ENCODE peak calls at places on chromosomes 6 and 20, in nine cellular contexts. W is fibroblast of lung; J is NCI-H1105; L is renal cortical epithelial cell; D is AG08395; X is left ventricle myocardium superior; V is stimulated activated CD8-positive, alpha-beta memory T cell treated with anti-CD3 and anti-CD28 coated beads, Interleukin-15, amount 100 ng/mL, for 24 hours; R is fibroblast of the aortic adventitia; U is CD4-positive, CD25-positive, alpha-beta regulatory T cell. S is an unnamed sample.

GRCh38 chr6:130890531-130890950 is 63.3 kb downstream of the SMLR1 start:
- DNase-seq in W (peak), J (no peak), L (no peak), D (no peak), X (no peak), V (no peak), R (peak), U (no peak), S (no peak)

GRCh38 chr6:54910326-54910952 is 63.9 kb downstream of the FAM83B start:
- DNase-seq in W (peak), J (peak), L (no peak), D (no peak), X (no peak), V (no peak), R (no peak), U (no peak), S (peak)

GRCh38 chr6:170087946-170088348 is 202.9 kb downstream of the DLL1 start:
- DNase-seq in W (no peak), J (no peak), L (no peak), D (no peak), X (peak), V (peak), R (no peak), U (peak), S (no peak)

GRCh38 chr6:43491750-43492661 is 14.6 kb downstream of the TJAP1 start:
- DNase-seq in W (peak), J (no peak), L (peak), D (peak), X (peak), V (no peak), R (peak), U (no peak), S (no peak)

GRCh38 chr20:24963672-24964517 is 14.8 kb downstream of the CST7 start:
- DNase-seq in W (no peak), J (no peak), L (no peak), D (no peak), X (no peak), V (no peak), R (no peak), U (no peak), S (no peak)

GRCh38 chr6:106757722-106758467 is 128.5 kb downstream of the QRSL1 start:
- DNase-seq in W (no peak), J (no peak), L (no peak), D (no peak), X (no peak), V (no peak), R (no peak), U (no peak), S (no peak)

GRCh38 chr6:169975286-169975685 is 223.9 kb downstream of the ERMARD start:
- DNase-seq in W (no peak), J (no peak), L (no peak), D (no peak), X (no peak), V (no peak), R (no peak), U (no peak), S (no peak)

GRCh38 chr6:87029711-87030314 is 65.1 kb downstream of the CGA start:
- DNase-seq in W (peak), J (peak), L (peak), D (peak), X (no peak), V (no peak), R (peak), U (peak), S (peak)

GRCh38 chr6:139017227-139017626 is 11.3 kb upstream of the ABRACL start:
- DNase-seq in W (peak), J (peak), L (peak), D (no peak), X (no peak), V (no peak), R (no peak), U (no peak), S (no peak)

GRCh38 chr20:31708839-31709534 is 13.7 kb downstream of the BCL2L1 start:
- DNase-seq in W (no peak), J (peak), L (no peak), D (no peak), X (no peak), V (no peak), R (no peak), U (no peak), S (peak)

GRCh38 chr6:137339929-137340559 is 120.9 kb upstream of the IFNGR1 start:
- DNase-seq in W (peak), J (no peak), L (peak), D (peak), X (no peak), V (no peak), R (peak), U (no peak), S (no peak)

GRCh38 chr6:133630651-133631050 is 258.3 kb upstream of the TCF21 start:
- DNase-seq in W (peak), J (no peak), L (peak), D (peak), X (no peak), V (no peak), R (no peak), U (no peak), S (no peak)

GRCh38 chr6:4675086-4675485 is 101.1 kb upstream of the CDYL start:
- DNase-seq in W (no peak), J (no peak), L (no peak), D (no peak), X (no peak), V (no peak), R (no peak), U (no peak), S (no peak)

GRCh38 chr6:161393839-161394364 is 120.0 kb upstream of the AGPAT4 start:
- DNase-seq in W (peak), J (peak), L (peak), D (peak), X (no peak), V (no peak), R (peak), U (peak), S (peak)

GRCh38 chr6:73695619-73696421 is at the start of gene CD109:
- DNase-seq in W (peak), J (peak), L (peak), D (peak), X (peak), V (peak), R (peak), U (peak), S (peak)

GRCh38 chr6:2516059-2516458 is 234.7 kb downstream of the MYLK4 start:
- DNase-seq in W (no peak), J (no peak), L (no peak), D (no peak), X (no peak), V (no peak), R (no peak), U (no peak), S (no peak)

GRCh38 chr6:106390088-106390487 is 29.6 kb downstream of the CRYBG1 start:
- DNase-seq in W (no peak), J (no peak), L (peak), D (no peak), X (no peak), V (no peak), R (no peak), U (no peak), S (no peak)

GRCh38 chr20:46807998-46808397 is 86.6 kb upstream of the EYA2 start:
- DNase-seq in W (no peak), J (peak), L (no peak), D (no peak), X (no peak), V (no peak), R (no peak), U (no peak), S (no peak)

GRCh38 chr20:42483694-42484303 is 705.9 kb downstream of the PTPRT start:
- DNase-seq in W (no peak), J (peak), L (no peak), D (no peak), X (peak), V (no peak), R (no peak), U (no peak), S (no peak)

GRCh38 chr6:163248051-163248450 is 166.5 kb upstream of the QKI start:
- DNase-seq in W (no peak), J (no peak), L (no peak), D (no peak), X (no peak), V (no peak), R (no peak), U (no peak), S (no peak)

GRCh38 chr20:35320396-35321126 is 28.3 kb upstream of the FAM83C start:
- DNase-seq in W (peak), J (no peak), L (peak), D (peak), X (no peak), V (no peak), R (peak), U (no peak), S (no peak)

GRCh38 chr6:169774347-169774746 is 22.9 kb downstream of the ERMARD start:
- DNase-seq in W (no peak), J (no peak), L (no peak), D (no peak), X (no peak), V (no peak), R (no peak), U (no peak), S (peak)

GRCh38 chr6:7110092-7110792 is 2.5 kb downstream of the RREB1 start:
- DNase-seq in W (no peak), J (no peak), L (no peak), D (no peak), X (no peak), V (no peak), R (no peak), U (peak), S (no peak)

GRCh38 chr6:98343004-98343403 is 491.4 kb upstream of the POU3F2 start:
- DNase-seq in W (peak), J (peak), L (no peak), D (no peak), X (no peak), V (no peak), R (no peak), U (no peak), S (no peak)

GRCh38 chr6:108948252-108948651 is 100.0 kb downstream of the ARMC2 start:
- DNase-seq in W (no peak), J (no peak), L (peak), D (no peak), X (peak), V (no peak), R (no peak), U (no peak), S (no peak)

GRCh38 chr6:110538416-110539060 is 62.1 kb upstream of the SLC22A16 start:
- DNase-seq in W (no peak), J (no peak), L (no peak), D (no peak), X (no peak), V (no peak), R (peak), U (no peak), S (no peak)

GRCh38 chr20:9608639-9609440 is 94.5 kb downstream of the LAMP5 start:
- DNase-seq in W (no peak), J (no peak), L (no peak), D (no peak), X (no peak), V (no peak), R (no peak), U (no peak), S (no peak)

GRCh38 chr6:154277578-154278128 is 79.0 kb downstream of the IPCEF1 start:
- DNase-seq in W (no peak), J (no peak), L (no peak), D (no peak), X (no peak), V (no peak), R (no peak), U (no peak), S (no peak)

GRCh38 chr6:117399924-117400323 is 25.8 kb downstream of the ROS1 start:
- DNase-seq in W (no peak), J (no peak), L (peak), D (peak), X (no peak), V (no peak), R (peak), U (no peak), S (no peak)

GRCh38 chr6:67630146-67630545 is 1004.9 kb upstream of the ADGRB3 start:
- DNase-seq in W (peak), J (no peak), L (peak), D (peak), X (no peak), V (no peak), R (peak), U (no peak), S (no peak)

GRCh38 chr6:43120938-43121913 is 45.1 kb downstream of the PTK7 start:
- DNase-seq in W (peak), J (no peak), L (peak), D (peak), X (peak), V (no peak), R (peak), U (no peak), S (no peak)

GRCh38 chr6:131646249-131646670 is 9.2 kb downstream of the ENPP3 start:
- DNase-seq in W (no peak), J (no peak), L (no peak), D (no peak), X (no peak), V (no peak), R (no peak), U (no peak), S (no peak)